ENCODE peak calls at places on chromosomes 7 and 10, in ten cellular contexts. L is AG04450, T is AG10803, K is A549, I is GM12865, U is tibial artery, D is GM23248, Z is prostate gland, Q is K562, E is PC-3. W is an unnamed sample.

GRCh38 chr10:75932921-75933320 is 501.5 kb downstream of the LRMDA start:
- DNase-seq in L (no peak), T (no peak), K (no peak), I (no peak), U (no peak), D (no peak), Z (no peak), Q (no peak), E (peak), W (no peak)

GRCh38 chr10:95467162-95467599 is 94.0 kb downstream of the SORBS1 start:
- DNase-seq in L (no peak), T (peak), K (no peak), I (no peak), U (peak), D (peak), Z (peak), Q (peak), E (no peak), W (peak)

GRCh38 chr7:105084581-105084980 is 70.6 kb downstream of the KMT2E start:
- DNase-seq in L (no peak), T (no peak), K (no peak), I (no peak), U (no peak), D (no peak), Z (no peak), Q (no peak), E (no peak), W (no peak)

GRCh38 chr7:142855401-142855743 is 496 bp downstream of the EPHB6 start:
- DNase-seq in L (no peak), T (no peak), K (no peak), I (no peak), U (no peak), D (no peak), Z (no peak), Q (peak), E (no peak), W (no peak)

GRCh38 chr7:7438851-7439250 is 96.8 kb downstream of the COL28A1 start:
- DNase-seq in L (peak), T (peak), K (peak), I (peak), U (no peak), D (peak), Z (no peak), Q (no peak), E (peak), W (peak)

GRCh38 chr7:99248391-99249067 is 24.1 kb upstream of the MYH16 start:
- DNase-seq in L (no peak), T (no peak), K (no peak), I (no peak), U (no peak), D (no peak), Z (no peak), Q (no peak), E (no peak), W (no peak)

GRCh38 chr7:121800916-121801675 is 71.9 kb upstream of the PTPRZ1 start:
- DNase-seq in L (no peak), T (no peak), K (no peak), I (no peak), U (no peak), D (no peak), Z (no peak), Q (no peak), E (no peak), W (no peak)

GRCh38 chr7:82507365-82507975 is 63.9 kb upstream of the CACNA2D1 start:
- DNase-seq in L (no peak), T (no peak), K (no peak), I (no peak), U (no peak), D (no peak), Z (no peak), Q (no peak), E (no peak), W (no peak)

GRCh38 chr10:24448351-24449009 is 239.5 kb downstream of the KIAA1217 start:
- DNase-seq in L (no peak), T (peak), K (no peak), I (no peak), U (no peak), D (peak), Z (no peak), Q (no peak), E (no peak), W (no peak)

GRCh38 chr10:33547976-33548375 is 213.5 kb upstream of the NRP1 start:
- DNase-seq in L (no peak), T (no peak), K (no peak), I (no peak), U (no peak), D (no peak), Z (no peak), Q (no peak), E (no peak), W (no peak)

GRCh38 chr7:112495820-112496462 is 15.2 kb downstream of the LSMEM1 start:
- DNase-seq in L (no peak), T (peak), K (peak), I (peak), U (no peak), D (peak), Z (peak), Q (peak), E (peak), W (peak)

GRCh38 chr10:17022898-17023297 is 106.7 kb downstream of the CUBN start:
- DNase-seq in L (no peak), T (peak), K (no peak), I (no peak), U (no peak), D (peak), Z (no peak), Q (no peak), E (no peak), W (peak)

GRCh38 chr7:121624922-121625321 is 228.8 kb upstream of the FAM3C start:
- DNase-seq in L (no peak), T (no peak), K (no peak), I (no peak), U (no peak), D (peak), Z (no peak), Q (no peak), E (no peak), W (peak)

GRCh38 chr7:40569326-40569725 is 434.5 kb downstream of the SUGCT start:
- DNase-seq in L (no peak), T (no peak), K (no peak), I (no peak), U (no peak), D (no peak), Z (no peak), Q (no peak), E (no peak), W (no peak)

GRCh38 chr10:114026189-114027040 is 17.3 kb upstream of the ADRB1 start:
- DNase-seq in L (peak), T (peak), K (peak), I (peak), U (no peak), D (peak), Z (no peak), Q (no peak), E (peak), W (peak)

GRCh38 chr7:47407821-47408674 is 173.9 kb downstream of the TNS3 start:
- DNase-seq in L (no peak), T (no peak), K (no peak), I (no peak), U (peak), D (no peak), Z (no peak), Q (peak), E (no peak), W (no peak)

GRCh38 chr7:83362786-83363185 is 200.1 kb upstream of the PCLO start:
- DNase-seq in L (no peak), T (no peak), K (no peak), I (no peak), U (no peak), D (no peak), Z (no peak), Q (no peak), E (no peak), W (peak)

GRCh38 chr10:46282460-46283216 is 4.2 kb upstream of the ANTXRL start:
- DNase-seq in L (peak), T (peak), K (peak), I (peak), U (peak), D (peak), Z (peak), Q (peak), E (peak), W (peak)

GRCh38 chr7:137909042-137909441 is 62.3 kb upstream of the DGKI start:
- DNase-seq in L (no peak), T (peak), K (no peak), I (no peak), U (peak), D (no peak), Z (no peak), Q (no peak), E (no peak), W (peak)

GRCh38 chr10:78432582-78432981 is 398.9 kb downstream of the RPS24 start:
- DNase-seq in L (no peak), T (peak), K (no peak), I (no peak), U (peak), D (no peak), Z (no peak), Q (peak), E (peak), W (peak)

GRCh38 chr7:150390206-150390605 is 11.1 kb downstream of the ZNF775 start:
- DNase-seq in L (no peak), T (no peak), K (no peak), I (no peak), U (no peak), D (peak), Z (no peak), Q (no peak), E (peak), W (no peak)

GRCh38 chr10:102714621-102715455 is at the start of gene SFXN2:
- DNase-seq in L (no peak), T (no peak), K (no peak), I (peak), U (no peak), D (peak), Z (peak), Q (peak), E (peak), W (no peak)

GRCh38 chr10:16470747-16471146 is 33.9 kb downstream of the PTER start:
- DNase-seq in L (no peak), T (no peak), K (no peak), I (no peak), U (no peak), D (no peak), Z (no peak), Q (peak), E (no peak), W (no peak)

GRCh38 chr10:77274046-77274795 is 363.4 kb downstream of the KCNMA1 start:
- DNase-seq in L (no peak), T (peak), K (no peak), I (no peak), U (no peak), D (peak), Z (no peak), Q (no peak), E (peak), W (no peak)

GRCh38 chr7:108600399-108600798 is 30.7 kb downstream of the DNAJB9 start:
- DNase-seq in L (no peak), T (no peak), K (no peak), I (no peak), U (no peak), D (no peak), Z (no peak), Q (no peak), E (no peak), W (no peak)

GRCh38 chr7:78690174-78690573 is 763.3 kb downstream of the MAGI2 start:
- DNase-seq in L (peak), T (peak), K (no peak), I (no peak), U (no peak), D (peak), Z (no peak), Q (no peak), E (no peak), W (no peak)

GRCh38 chr7:155865830-155866545 is 53.7 kb upstream of the SHH start:
- DNase-seq in L (no peak), T (no peak), K (no peak), I (no peak), U (peak), D (no peak), Z (no peak), Q (no peak), E (no peak), W (no peak)

GRCh38 chr10:75639726-75640125 is 208.3 kb downstream of the LRMDA start:
- DNase-seq in L (no peak), T (no peak), K (no peak), I (no peak), U (no peak), D (no peak), Z (no peak), Q (no peak), E (no peak), W (no peak)

GRCh38 chr10:86364551-86365345 is 1.8 kb downstream of the GRID1 start:
- DNase-seq in L (no peak), T (no peak), K (no peak), I (no peak), U (peak), D (no peak), Z (no peak), Q (no peak), E (no peak), W (no peak)

GRCh38 chr10:119028900-119029612 is 458 bp upstream of the NANOS1 start:
- DNase-seq in L (peak), T (peak), K (peak), I (peak), U (peak), D (peak), Z (peak), Q (peak), E (peak), W (peak)
- H3K4me3 ChIP-seq in L (peak), T (peak), K (peak), I (peak), U (peak), D (peak), Z (peak), Q (peak), E (peak), W (peak)

DNA sequence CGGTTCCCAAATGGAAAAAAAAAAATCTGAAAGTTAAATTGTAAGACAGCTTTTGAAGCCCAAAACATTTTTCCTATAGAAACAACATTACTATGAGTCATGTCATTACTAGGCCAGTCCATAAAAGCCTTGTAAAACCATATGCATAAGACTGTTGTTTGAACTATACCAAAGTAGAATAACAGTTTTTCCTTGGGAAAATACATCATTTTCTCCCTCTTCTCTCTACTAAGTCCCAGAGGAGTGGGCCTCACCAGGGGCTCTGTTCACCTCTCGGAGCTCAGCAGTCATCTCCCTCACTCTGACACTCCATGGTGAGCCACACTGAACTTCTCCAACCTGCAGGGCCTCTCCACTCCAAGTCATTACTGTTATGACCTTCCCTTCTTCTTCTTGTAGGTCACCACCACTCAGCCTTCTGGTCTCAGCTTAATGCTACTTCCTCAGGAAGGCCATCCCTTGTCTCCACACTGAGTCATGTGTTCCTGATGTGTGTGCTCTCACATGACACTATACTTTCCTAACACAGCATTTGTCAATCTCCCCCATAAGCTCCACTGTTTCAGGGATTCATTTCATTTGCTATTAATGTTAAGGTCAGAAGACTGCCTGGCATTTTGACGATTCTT is 32.5 kb downstream of the ZNF438 start:
- DNase-seq in L (no peak), T (peak), K (no peak), I (no peak), U (no peak), D (peak), Z (no peak), Q (no peak), E (peak), W (peak)
- H3K4me3 ChIP-seq in L (peak), T (no peak), K (no peak), I (no peak), U (peak), D (peak), Z (no peak), Q (no peak), E (peak), W (no peak)

GRCh38 chr10:8026349-8027259 is 27.9 kb upstream of the GATA3 start:
- DNase-seq in L (no peak), T (no peak), K (no peak), I (no peak), U (no peak), D (no peak), Z (no peak), Q (no peak), E (peak), W (no peak)
- H3K4me3 ChIP-seq in L (peak), T (peak), K (peak), I (peak), U (no peak), D (peak), Z (peak), Q (no peak), E (peak), W (no peak)

GRCh38 chr10:70599319-70599718 is 3.2 kb downstream of the PRF1 start:
- DNase-seq in L (no peak), T (no peak), K (no peak), I (no peak), U (no peak), D (no peak), Z (no peak), Q (no peak), E (no peak), W (no peak)

GRCh38 chr10:70599791-70600190 is 2.8 kb downstream of the PRF1 start:
- DNase-seq in L (no peak), T (no peak), K (no peak), I (no peak), U (no peak), D (no peak), Z (no peak), Q (no peak), E (no peak), W (no peak)

GRCh38 chr10:70601775-70602174 is 766 bp downstream of the PRF1 start:
- DNase-seq in L (no peak), T (no peak), K (no peak), I (no peak), U (no peak), D (no peak), Z (no peak), Q (no peak), E (no peak), W (no peak)

GRCh38 chr10:70598857-70599295 is 3.7 kb downstream of the PRF1 start:
- DNase-seq in L (no peak), T (no peak), K (no peak), I (no peak), U (no peak), D (no peak), Z (no peak), Q (peak), E (no peak), W (no peak)

DNA sequence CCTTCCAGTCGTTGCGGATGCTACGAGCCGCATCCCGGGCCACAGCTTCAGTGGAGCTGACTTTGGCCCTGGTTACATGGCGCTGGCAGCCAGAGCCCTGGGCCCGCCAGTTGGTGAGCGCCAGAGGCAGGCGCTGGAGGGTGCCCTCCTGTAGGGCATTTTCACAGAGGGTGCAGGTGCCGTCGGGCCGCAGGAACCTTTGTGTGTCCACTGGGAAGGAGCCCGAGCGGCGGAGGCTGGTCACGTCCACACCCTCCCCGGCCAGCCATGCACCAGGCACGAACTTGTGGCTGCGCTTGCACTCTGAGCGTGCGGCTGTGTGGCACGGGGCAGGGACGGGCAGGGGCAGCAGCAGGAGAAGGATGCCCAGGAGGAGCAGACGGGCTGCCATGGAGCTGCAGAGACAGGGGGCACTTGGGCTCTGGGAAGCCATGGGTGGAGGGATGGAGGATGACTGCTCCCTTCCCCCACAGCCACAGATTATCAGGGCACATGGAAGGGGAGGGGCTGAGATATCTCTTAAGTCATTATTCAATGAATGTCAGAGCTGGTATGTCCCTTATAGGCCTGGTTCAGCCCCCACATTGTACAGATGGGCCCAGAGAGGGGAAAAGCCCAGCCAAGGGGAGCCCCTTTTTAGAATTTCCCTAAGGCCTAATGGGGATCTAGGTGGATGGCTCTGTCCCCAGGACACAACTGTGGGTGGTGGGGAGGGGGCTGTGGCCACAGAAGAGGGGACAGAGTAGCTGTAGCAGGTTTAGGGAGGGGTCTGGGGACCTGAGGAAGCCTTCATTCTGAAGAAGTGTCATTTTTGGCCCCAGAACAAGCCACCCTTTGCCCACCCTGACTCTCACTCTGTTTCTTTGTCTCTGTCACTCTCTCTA is 1.8 kb downstream of the PRF1 start:
- DNase-seq in L (no peak), T (no peak), K (no peak), I (no peak), U (no peak), D (no peak), Z (no peak), Q (peak), E (no peak), W (no peak)
- H3K4me3 ChIP-seq in L (no peak), T (no peak), K (no peak), I (no peak), U (no peak), D (no peak), Z (no peak), Q (no peak), E (no peak), W (no peak)

GRCh38 chr10:5566606-5567005 is 41.8 kb downstream of the CALML3 start:
- DNase-seq in L (no peak), T (no peak), K (no peak), I (no peak), U (peak), D (peak), Z (no peak), Q (no peak), E (peak), W (no peak)
- H3K4me3 ChIP-seq in L (no peak), T (no peak), K (no peak), I (no peak), U (no peak), D (no peak), Z (no peak), Q (no peak), E (no peak), W (no peak)

GRCh38 chr7:50471970-50472369 is 21.8 kb upstream of the FIGNL1 start:
- DNase-seq in L (no peak), T (no peak), K (no peak), I (no peak), U (no peak), D (no peak), Z (no peak), Q (no peak), E (no peak), W (no peak)

GRCh38 chr7:50466815-50467569 is 16.8 kb upstream of the FIGNL1 start:
- DNase-seq in L (no peak), T (no peak), K (no peak), I (no peak), U (no peak), D (no peak), Z (no peak), Q (no peak), E (no peak), W (no peak)

GRCh38 chr7:50469181-50469580 is 19.0 kb upstream of the FIGNL1 start:
- DNase-seq in L (no peak), T (no peak), K (no peak), I (no peak), U (no peak), D (no peak), Z (no peak), Q (no peak), E (no peak), W (no peak)

GRCh38 chr7:50470250-50471163 is 20.4 kb upstream of the FIGNL1 start:
- DNase-seq in L (no peak), T (no peak), K (no peak), I (no peak), U (no peak), D (peak), Z (no peak), Q (no peak), E (no peak), W (no peak)

DNA sequence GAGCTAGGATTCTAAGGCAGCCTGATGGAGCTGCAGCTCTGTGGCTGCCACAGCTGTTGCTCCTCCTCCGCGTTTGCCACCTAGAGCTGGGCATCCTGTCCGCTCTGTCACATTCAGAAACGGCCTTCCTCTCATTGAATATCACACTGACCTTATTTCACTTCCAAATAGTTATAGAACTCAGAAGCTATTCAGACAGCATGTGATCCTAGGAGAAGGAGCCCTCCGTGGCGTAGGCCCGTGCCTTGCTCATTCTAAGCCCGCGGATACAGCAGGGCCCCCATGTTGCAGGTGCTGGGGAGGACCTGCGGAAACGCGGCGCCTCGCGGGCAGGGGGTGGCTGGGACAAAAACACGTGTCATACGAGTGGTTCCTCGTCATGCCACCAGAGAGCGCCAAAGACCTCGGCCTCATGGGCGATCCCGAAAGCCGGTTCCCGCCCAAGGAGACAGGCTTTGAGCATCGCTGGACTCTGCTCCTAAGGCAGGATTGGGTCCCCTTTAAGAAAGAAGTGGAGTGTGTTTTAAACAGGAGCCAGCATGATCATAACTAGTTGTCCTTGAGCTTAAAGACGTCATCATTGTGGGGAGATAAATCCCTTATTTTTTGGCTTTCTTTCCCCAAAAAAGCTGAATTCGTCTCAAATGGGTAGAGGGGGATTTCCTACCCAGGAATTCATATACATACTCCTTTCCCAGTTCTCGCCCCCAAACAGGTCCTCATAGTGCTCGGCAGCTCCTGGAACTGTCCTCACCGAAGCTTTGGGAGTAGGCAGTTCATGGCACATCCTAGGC is 17.9 kb upstream of the FIGNL1 start:
- DNase-seq in L (peak), T (peak), K (peak), I (peak), U (peak), D (peak), Z (peak), Q (peak), E (peak), W (peak)
- H3K4me3 ChIP-seq in L (no peak), T (no peak), K (no peak), I (no peak), U (no peak), D (peak), Z (no peak), Q (no peak), E (peak), W (peak)